ENCODE peak calls at places on chromosomes 12 and 14, in five cellular contexts. W is lower leg skin, L is body of pancreas, F is GM23338, S is left ventricle myocardium inferior. M is an unnamed sample.

GRCh38 chr14:23164949-23165348 is 18.5 kb downstream of the SLC7A8 start:
- DNase-seq in W (peak; percentile 72), L (no peak), F (no peak), S (no peak), M (no peak)

GRCh38 chr14:48546996-48547395 is 871.6 kb upstream of the MDGA2 start:
- DNase-seq in W (no peak), L (no peak), F (no peak), S (no peak), M (no peak)

GRCh38 chr12:113072136-113072535 is 15.6 kb downstream of the DTX1 start:
- DNase-seq in W (no peak), L (no peak), F (no peak), S (no peak), M (no peak)

GRCh38 chr12:12720052-12720451 is 2.9 kb downstream of the CDKN1B start:
- DNase-seq in W (no peak), L (no peak), F (no peak), S (no peak), M (no peak)

GRCh38 chr12:99110212-99110611 is 465.1 kb downstream of the APAF1 start:
- DNase-seq in W (no peak), L (no peak), F (no peak), S (no peak), M (no peak)

GRCh38 chr12:92469837-92470236 is 233.0 kb upstream of the PLEKHG7 start:
- DNase-seq in W (no peak), L (no peak), F (no peak), S (peak; percentile 68), M (no peak)

GRCh38 chr14:40413146-40413545 is 980.9 kb upstream of the FBXO33 start:
- DNase-seq in W (no peak), L (no peak), F (no peak), S (no peak), M (no peak)

GRCh38 chr12:132116709-132117557 is 27.2 kb downstream of the DDX51 start:
- DNase-seq in W (no peak), L (no peak), F (no peak), S (no peak), M (no peak)

GRCh38 chr12:78970041-78970440 is 105.5 kb downstream of the SYT1 start:
- DNase-seq in W (no peak), L (no peak), F (no peak), S (no peak), M (no peak)

GRCh38 chr14:74619672-74620131 is 7.7 kb upstream of the LTBP2 start:
- DNase-seq in W (no peak), L (peak; percentile 77), F (no peak), S (peak; percentile 83), M (peak; percentile 68)

GRCh38 chr14:51957950-51958349 is 31.4 kb upstream of the RTRAF start:
- DNase-seq in W (no peak), L (no peak), F (no peak), S (no peak), M (no peak)

GRCh38 chr12:1162083-1162760 is 171.2 kb downstream of the ERC1 start:
- DNase-seq in W (no peak), L (no peak), F (no peak), S (no peak), M (no peak)

GRCh38 chr12:108468149-108468968 is 46.7 kb upstream of the FICD start:
- DNase-seq in W (no peak), L (no peak), F (peak; percentile 84), S (no peak), M (peak; percentile 44)

GRCh38 chr14:104665663-104666522 is 23.5 kb upstream of the INF2 start:
- DNase-seq in W (no peak), L (peak; percentile 71), F (peak; percentile 54), S (peak; percentile 49), M (peak; percentile 95)
- TF ChIP-seq CTCF in W (no peak), L (peak; percentile 57), F (peak; percentile 26), S (peak; percentile 57), M (peak; percentile 14)

GRCh38 chr14:64708148-64709004 is 4.2 kb downstream of the PLEKHG3 start:
- DNase-seq in W (peak; percentile 85), L (peak; percentile 80), F (peak; percentile 96), S (no peak), M (peak; percentile 82)
- TF ChIP-seq CTCF in W (no peak), L (no peak), F (no peak), S (no peak), M (no peak)

GRCh38 chr12:109714141-109714912 is 702 bp downstream of the FAM222A start:
- DNase-seq in W (peak; percentile 90), L (peak; percentile 81), F (peak; percentile 81), S (peak; percentile 73), M (peak; percentile 81)
- TF ChIP-seq CTCF in W (no peak), L (peak; percentile 37), F (peak; percentile 5), S (peak; percentile 50), M (no peak)

DNA sequence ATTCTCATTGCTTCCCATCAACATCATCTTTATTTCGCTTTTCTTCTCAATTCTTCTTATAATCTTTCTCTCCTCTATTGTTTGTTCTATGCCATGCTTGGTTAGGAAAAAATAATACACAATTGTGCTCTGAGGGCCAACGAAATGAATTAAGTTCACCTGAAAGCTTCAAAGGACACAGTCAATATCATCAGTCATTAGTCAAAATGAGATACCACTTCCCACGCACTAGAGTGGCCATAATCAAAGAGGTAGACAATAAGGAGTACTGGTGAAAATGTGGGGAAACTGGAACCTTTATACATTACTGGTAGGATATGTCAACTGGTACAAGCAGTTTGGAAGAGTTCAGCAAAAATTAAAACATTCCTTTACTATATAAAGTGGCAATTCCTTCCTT is 91.5 kb downstream of the TMTC1 start:
- DNase-seq in W (no peak), L (no peak), F (no peak), S (no peak), M (no peak)
- TF ChIP-seq CTCF in W (no peak), L (no peak), F (no peak), S (no peak), M (no peak)

DNA sequence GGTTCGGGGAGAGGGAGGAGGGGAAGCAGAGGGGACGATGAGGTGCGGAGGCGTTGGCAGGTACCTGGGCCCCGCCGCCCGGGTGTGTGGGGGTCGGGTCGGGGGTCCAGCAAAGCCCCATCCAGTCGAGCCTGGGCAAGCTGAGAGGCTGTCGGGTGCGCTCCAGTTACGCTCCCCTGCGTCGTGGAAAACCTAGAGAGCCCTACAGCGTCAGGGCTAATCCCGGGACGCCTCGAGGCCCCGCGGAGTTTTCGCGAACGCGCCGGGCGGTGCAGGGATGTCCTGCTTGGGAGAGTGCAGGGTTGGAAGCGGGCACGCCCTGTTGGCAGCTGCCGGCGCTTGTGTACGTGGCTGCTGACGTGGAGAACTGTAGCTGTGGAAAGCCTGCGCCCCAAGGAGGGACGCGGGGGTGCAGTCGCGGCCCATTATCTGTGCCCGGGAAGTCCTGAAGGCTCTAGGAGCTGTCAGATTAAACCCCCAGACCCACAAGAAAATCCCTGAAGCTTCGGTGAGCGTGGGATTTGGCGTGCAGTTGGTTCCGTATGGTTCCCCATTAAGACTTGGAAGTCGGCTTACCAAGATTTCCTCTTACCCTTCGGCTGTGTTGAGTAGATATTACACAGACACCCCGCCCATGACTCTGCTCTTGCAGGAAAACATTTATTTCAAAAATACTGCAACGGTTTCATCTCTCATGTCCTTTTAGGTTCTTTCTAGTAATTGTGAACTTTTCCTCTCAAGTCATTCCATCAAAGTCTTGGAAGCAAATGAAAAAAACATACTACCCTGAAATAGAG is 11.3 kb upstream of the SLC38A2 start:
- DNase-seq in W (peak; percentile 98), L (peak; percentile 95), F (peak; percentile 53), S (peak; percentile 95), M (peak; percentile 69)
- TF ChIP-seq CTCF in W (no peak), L (peak; percentile 29), F (no peak), S (peak; percentile 34), M (no peak)

GRCh38 chr14:54566410-54567223 is at the start of gene SAMD4A:
- DNase-seq in W (peak; percentile 96), L (peak; percentile 75), F (peak; percentile 70), S (peak; percentile 82), M (peak; percentile 72)
- TF ChIP-seq CTCF in W (no peak), L (peak; percentile 24), F (peak; percentile 10), S (peak; percentile 61), M (no peak)

GRCh38 chr12:51190820-51191219 is 17.9 kb upstream of the TFCP2 start:
- DNase-seq in W (no peak), L (no peak), F (no peak), S (no peak), M (no peak)

GRCh38 chr12:51189790-51190355 is 16.9 kb upstream of the TFCP2 start:
- DNase-seq in W (no peak), L (no peak), F (no peak), S (no peak), M (no peak)

GRCh38 chr12:51195841-51196240 is 22.0 kb downstream of the POU6F1 start:
- DNase-seq in W (no peak), L (no peak), F (no peak), S (no peak), M (no peak)

GRCh38 chr12:51191516-51192283 is 18.8 kb upstream of the TFCP2 start:
- DNase-seq in W (no peak), L (no peak), F (no peak), S (no peak), M (no peak)

DNA sequence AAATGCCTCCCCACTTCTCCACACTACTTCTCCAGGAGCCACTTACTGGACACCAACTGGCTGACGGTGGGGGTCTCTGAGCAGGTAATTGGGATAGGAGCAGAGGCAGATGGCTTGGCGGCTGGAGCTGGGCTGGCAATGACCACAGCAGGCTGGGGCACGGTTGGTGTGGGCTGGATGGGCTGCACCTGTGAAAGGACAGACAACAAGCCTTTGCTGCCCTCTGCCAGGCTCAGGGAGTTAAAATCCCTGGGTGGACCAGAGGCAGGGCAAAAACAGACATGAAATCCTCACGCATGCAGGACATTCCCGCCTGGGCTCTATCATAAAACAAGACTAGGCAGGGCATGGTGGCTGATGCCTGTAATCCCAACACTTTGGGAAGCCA is 19.3 kb upstream of the TFCP2 start:
- DNase-seq in W (no peak), L (no peak), F (no peak), S (no peak), M (no peak)
- TF ChIP-seq CTCF in W (no peak), L (no peak), F (no peak), S (no peak), M (no peak)

GRCh38 chr12:69290545-69291277 is 51.3 kb downstream of the CPSF6 start:
- DNase-seq in W (peak; percentile 90), L (peak; percentile 92), F (peak; percentile 97), S (peak; percentile 57), M (peak; percentile 88)

GRCh38 chr12:69287556-69287955 is 48.2 kb downstream of the CPSF6 start:
- DNase-seq in W (no peak), L (no peak), F (no peak), S (no peak), M (no peak)

GRCh38 chr12:69291278-69291593 is 51.9 kb downstream of the CPSF6 start:
- DNase-seq in W (no peak), L (no peak), F (no peak), S (no peak), M (no peak)
- TF ChIP-seq CTCF in W (no peak), L (no peak), F (no peak), S (peak; percentile 7), M (no peak)

M was measured in Calu3.